ENCODE peak calls at places on chromosomes 3 and 15, in four cellular contexts. One of them, this sample, is unnamed.

GRCh38 chr15:28269097-28269496 is 52.9 kb downstream of the HERC2 start:
- DNase-seq in activated CD4-positive, alpha-beta T cell treated with anti-CD3 and anti-CD28 coated beads for 4 hours: no peak
- DNase-seq in progenitor cell of endocrine pancreas: no peak
- DNase-seq in stimulated activated naive B cell treated with anti-CD40 and anti-IgM and Interleukin-4, amounts not matched to agents 10 μg/mL and 1 μg/mL and 100 μg/mL, for 72 hours: no peak
- DNase-seq in this sample: no peak

GRCh38 chr15:61459785-61460707 is 230.9 kb upstream of the RORA start:
- DNase-seq in progenitor cell of endocrine pancreas: no peak
- DNase-seq in stimulated activated naive B cell treated with anti-CD40 and anti-IgM and Interleukin-4, amounts not matched to agents 10 μg/mL and 1 μg/mL and 100 μg/mL, for 72 hours: no peak
- DNase-seq in activated CD4-positive, alpha-beta T cell treated with anti-CD3 and anti-CD28 coated beads for 4 hours: no peak
- DNase-seq in this sample: no peak

GRCh38 chr3:120497318-120497717 is 46.5 kb upstream of the FSTL1 start:
- DNase-seq in activated CD4-positive, alpha-beta T cell treated with anti-CD3 and anti-CD28 coated beads for 4 hours: no peak
- DNase-seq in stimulated activated naive B cell treated with anti-CD40 and anti-IgM and Interleukin-4, amounts not matched to agents 10 μg/mL and 1 μg/mL and 100 μg/mL, for 72 hours: no peak
- DNase-seq in progenitor cell of endocrine pancreas: no peak
- DNase-seq in this sample: no peak

GRCh38 chr15:90248760-90249122 is 615 bp upstream of the TTLL13 start:
- DNase-seq in progenitor cell of endocrine pancreas: no peak
- DNase-seq in stimulated activated naive B cell treated with anti-CD40 and anti-IgM and Interleukin-4, amounts not matched to agents 10 μg/mL and 1 μg/mL and 100 μg/mL, for 72 hours: no peak
- DNase-seq in activated CD4-positive, alpha-beta T cell treated with anti-CD3 and anti-CD28 coated beads for 4 hours: no peak
- DNase-seq in this sample: no peak

GRCh38 chr15:98905981-98906711 is 101.4 kb downstream of the PGPEP1L start:
- DNase-seq in progenitor cell of endocrine pancreas: no peak
- DNase-seq in activated CD4-positive, alpha-beta T cell treated with anti-CD3 and anti-CD28 coated beads for 4 hours: no peak
- DNase-seq in stimulated activated naive B cell treated with anti-CD40 and anti-IgM and Interleukin-4, amounts not matched to agents 10 μg/mL and 1 μg/mL and 100 μg/mL, for 72 hours: no peak
- DNase-seq in this sample: no peak

GRCh38 chr3:171458056-171458856 is 1.9 kb downstream of the TNIK start:
- DNase-seq in activated CD4-positive, alpha-beta T cell treated with anti-CD3 and anti-CD28 coated beads for 4 hours: peak
- DNase-seq in stimulated activated naive B cell treated with anti-CD40 and anti-IgM and Interleukin-4, amounts not matched to agents 10 μg/mL and 1 μg/mL and 100 μg/mL, for 72 hours: no peak
- DNase-seq in progenitor cell of endocrine pancreas: no peak
- DNase-seq in this sample: peak

GRCh38 chr3:14957933-14958332 is 10.6 kb downstream of the NR2C2 start:
- DNase-seq in stimulated activated naive B cell treated with anti-CD40 and anti-IgM and Interleukin-4, amounts not matched to agents 10 μg/mL and 1 μg/mL and 100 μg/mL, for 72 hours: no peak
- DNase-seq in progenitor cell of endocrine pancreas: no peak
- DNase-seq in activated CD4-positive, alpha-beta T cell treated with anti-CD3 and anti-CD28 coated beads for 4 hours: no peak
- DNase-seq in this sample: no peak

GRCh38 chr15:40354408-40355171 is 3.4 kb upstream of the DISP2 start:
- DNase-seq in activated CD4-positive, alpha-beta T cell treated with anti-CD3 and anti-CD28 coated beads for 4 hours: no peak
- DNase-seq in progenitor cell of endocrine pancreas: no peak
- DNase-seq in stimulated activated naive B cell treated with anti-CD40 and anti-IgM and Interleukin-4, amounts not matched to agents 10 μg/mL and 1 μg/mL and 100 μg/mL, for 72 hours: no peak
- DNase-seq in this sample: peak

GRCh38 chr3:43649365-43649968 is 27.7 kb upstream of the ANO10 start:
- DNase-seq in progenitor cell of endocrine pancreas: no peak
- DNase-seq in activated CD4-positive, alpha-beta T cell treated with anti-CD3 and anti-CD28 coated beads for 4 hours: no peak
- DNase-seq in stimulated activated naive B cell treated with anti-CD40 and anti-IgM and Interleukin-4, amounts not matched to agents 10 μg/mL and 1 μg/mL and 100 μg/mL, for 72 hours: no peak
- DNase-seq in this sample: no peak

GRCh38 chr15:32104061-32104980 is 74.0 kb downstream of the CHRNA7 start:
- DNase-seq in activated CD4-positive, alpha-beta T cell treated with anti-CD3 and anti-CD28 coated beads for 4 hours: no peak
- DNase-seq in stimulated activated naive B cell treated with anti-CD40 and anti-IgM and Interleukin-4, amounts not matched to agents 10 μg/mL and 1 μg/mL and 100 μg/mL, for 72 hours: no peak
- DNase-seq in progenitor cell of endocrine pancreas: no peak
- DNase-seq in this sample: no peak

GRCh38 chr3:21892104-21892503 is 141.1 kb upstream of the ZNF385D start:
- DNase-seq in progenitor cell of endocrine pancreas: no peak
- DNase-seq in activated CD4-positive, alpha-beta T cell treated with anti-CD3 and anti-CD28 coated beads for 4 hours: no peak
- DNase-seq in stimulated activated naive B cell treated with anti-CD40 and anti-IgM and Interleukin-4, amounts not matched to agents 10 μg/mL and 1 μg/mL and 100 μg/mL, for 72 hours: no peak
- DNase-seq in this sample: no peak

GRCh38 chr3:19711160-19711782 is 222.7 kb downstream of the EFHB start:
- DNase-seq in progenitor cell of endocrine pancreas: no peak
- DNase-seq in stimulated activated naive B cell treated with anti-CD40 and anti-IgM and Interleukin-4, amounts not matched to agents 10 μg/mL and 1 μg/mL and 100 μg/mL, for 72 hours: no peak
- DNase-seq in activated CD4-positive, alpha-beta T cell treated with anti-CD3 and anti-CD28 coated beads for 4 hours: no peak
- DNase-seq in this sample: no peak

GRCh38 chr15:63236272-63236671 is 41.1 kb upstream of the APH1B start:
- DNase-seq in progenitor cell of endocrine pancreas: no peak
- DNase-seq in activated CD4-positive, alpha-beta T cell treated with anti-CD3 and anti-CD28 coated beads for 4 hours: no peak
- DNase-seq in stimulated activated naive B cell treated with anti-CD40 and anti-IgM and Interleukin-4, amounts not matched to agents 10 μg/mL and 1 μg/mL and 100 μg/mL, for 72 hours: no peak
- DNase-seq in this sample: no peak

GRCh38 chr3:45087155-45087554 is 59.0 kb downstream of the CDCP1 start:
- DNase-seq in activated CD4-positive, alpha-beta T cell treated with anti-CD3 and anti-CD28 coated beads for 4 hours: no peak
- DNase-seq in progenitor cell of endocrine pancreas: no peak
- DNase-seq in stimulated activated naive B cell treated with anti-CD40 and anti-IgM and Interleukin-4, amounts not matched to agents 10 μg/mL and 1 μg/mL and 100 μg/mL, for 72 hours: no peak
- DNase-seq in this sample: no peak

GRCh38 chr3:121155023-121155422 is 247.0 kb downstream of the STXBP5L start:
- DNase-seq in stimulated activated naive B cell treated with anti-CD40 and anti-IgM and Interleukin-4, amounts not matched to agents 10 μg/mL and 1 μg/mL and 100 μg/mL, for 72 hours: no peak
- DNase-seq in progenitor cell of endocrine pancreas: no peak
- DNase-seq in activated CD4-positive, alpha-beta T cell treated with anti-CD3 and anti-CD28 coated beads for 4 hours: no peak
- DNase-seq in this sample: no peak